ENCODE peak calls at places on chromosomes 5 and 9, in four cellular contexts. E, V, D and C are unnamed samples.

GRCh38 chr9:35599763-35600604 is 5.1 kb upstream of the TESK1 start:
- DNase-seq in E (no peak), V (no peak), D (no peak), C (no peak)

GRCh38 chr5:73673161-73673591 is 47.2 kb downstream of the ARHGEF28 start:
- DNase-seq in E (no peak), V (peak; percentile 10), D (no peak), C (no peak)

GRCh38 chr5:148090780-148091221 is 27.0 kb downstream of the SPINK5 start:
- DNase-seq in E (no peak), V (no peak), D (no peak), C (no peak)

GRCh38 chr5:170836226-170836625 is 25.6 kb upstream of the RANBP17 start:
- DNase-seq in E (no peak), V (no peak), D (no peak), C (no peak)

GRCh38 chr5:137733011-137733410 is 2.9 kb downstream of the KLHL3 start:
- DNase-seq in E (no peak), V (no peak), D (no peak), C (no peak)

GRCh38 chr5:18216016-18216415 is 581.8 kb downstream of the TAF11L14 start:
- DNase-seq in E (no peak), V (no peak), D (no peak), C (no peak)

GRCh38 chr5:146825033-146825432 is 53.5 kb downstream of the PPP2R2B start:
- DNase-seq in E (no peak), V (peak; percentile 16), D (peak; percentile 69), C (no peak)

GRCh38 chr9:9790216-9790872 is 822.5 kb downstream of the PTPRD start:
- DNase-seq in E (no peak), V (peak; percentile 2), D (peak; percentile 48), C (no peak)

GRCh38 chr5:154603978-154604679 is 126.1 kb upstream of the HAND1 start:
- DNase-seq in E (no peak), V (peak; percentile 47), D (no peak), C (no peak)

GRCh38 chr5:94627191-94627590 is 8.7 kb downstream of the SLF1 start:
- DNase-seq in E (no peak), V (no peak), D (no peak), C (no peak)

GRCh38 chr5:151708126-151708525 is 21.4 kb upstream of the SPARC start:
- DNase-seq in E (no peak), V (no peak), D (no peak), C (no peak)

GRCh38 chr5:36778336-36778735 is 98.2 kb upstream of the NIPBL start:
- DNase-seq in E (no peak), V (no peak), D (no peak), C (no peak)

GRCh38 chr5:35153375-35153932 is 76.8 kb downstream of the PRLR start:
- DNase-seq in E (no peak), V (no peak), D (no peak), C (no peak)

GRCh38 chr5:140145818-140146522 is 20.2 kb downstream of the IGIP start:
- DNase-seq in E (no peak), V (no peak), D (peak; percentile 83), C (peak; percentile 48)

GRCh38 chr5:43411489-43411888 is 702 bp downstream of the CCL28 start:
- DNase-seq in E (no peak), V (no peak), D (no peak), C (no peak)

GRCh38 chr9:81650836-81651545 is 38.4 kb downstream of the TLE1 start:
- DNase-seq in E (no peak), V (no peak), D (no peak), C (no peak)

GRCh38 chr5:84088996-84089395 is 295.7 kb downstream of the EDIL3 start:
- DNase-seq in E (no peak), V (peak; percentile 5), D (no peak), C (no peak)

GRCh38 chr5:12284604-12285003 is 380.4 kb upstream of the CTNND2 start:
- DNase-seq in E (no peak), V (no peak), D (no peak), C (no peak)

GRCh38 chr5:69219939-69220338 is 14.7 kb upstream of the CDK7 start:
- DNase-seq in E (no peak), V (no peak), D (no peak), C (no peak)

GRCh38 chr9:114304416-114305188 is 18.3 kb upstream of the ORM1 start:
- DNase-seq in E (no peak), V (no peak), D (no peak), C (no peak)

GRCh38 chr5:55836191-55836590 is 15.0 kb upstream of the IL31RA start:
- DNase-seq in E (no peak), V (no peak), D (no peak), C (no peak)

GRCh38 chr9:107626118-107626517 is 136.5 kb upstream of the KLF4 start:
- DNase-seq in E (no peak), V (no peak), D (no peak), C (no peak)